ENCODE peak calls at places on chromosomes 16 and 17, in seven cellular contexts. B is fibroblast of lung, I is astrocyte of the spinal cord, U is erythroblast, H is heart right ventricle, R is RWPE1, L is AG10803. C is an unnamed sample.

GRCh38 chr16:49284962-49285361 is 3.3 kb upstream of the CBLN1 start:
- DNase-seq in L (no peak), H (no peak), I (no peak), U (no peak), R (no peak), B (no peak), C (no peak)

GRCh38 chr16:89691231-89691985 is 4.9 kb downstream of the CDK10 start:
- DNase-seq in R (no peak), H (no peak), B (no peak), L (no peak), U (no peak), I (no peak), C (no peak)

GRCh38 chr16:55372792-55373488 is 48.9 kb downstream of the IRX6 start:
- DNase-seq in I (no peak), U (no peak), L (peak), B (no peak), H (peak), R (no peak), C (peak)

GRCh38 chr16:57863434-57864160 is 61.3 kb upstream of the KIFC3 start:
- DNase-seq in U (peak), I (peak), R (peak), L (peak), B (peak), H (peak), C (peak)

GRCh38 chr16:73048292-73049050 is 543 bp upstream of the ZFHX3 start:
- DNase-seq in R (no peak), U (no peak), L (peak), H (peak), I (no peak), B (no peak), C (peak)

GRCh38 chr16:81740163-81740562 is 38.9 kb upstream of the PLCG2 start:
- DNase-seq in H (no peak), R (no peak), I (no peak), B (no peak), L (no peak), U (no peak), C (no peak)

GRCh38 chr16:76293980-76294690 is 16.9 kb downstream of the CNTNAP4 start:
- DNase-seq in B (no peak), I (peak), U (no peak), L (no peak), H (no peak), R (no peak), C (no peak)

GRCh38 chr16:13883266-13883665 is 36.7 kb upstream of the ERCC4 start:
- DNase-seq in I (no peak), R (no peak), L (no peak), U (no peak), B (peak), H (no peak), C (no peak)

GRCh38 chr17:60145006-60145935 is 4.5 kb upstream of the CA4 start:
- DNase-seq in L (no peak), H (no peak), U (no peak), R (no peak), B (no peak), I (no peak), C (no peak)

GRCh38 chr16:54821731-54822130 is 108.9 kb upstream of the IRX5 start:
- DNase-seq in I (peak), H (no peak), L (no peak), R (no peak), U (no peak), B (no peak), C (no peak)

GRCh38 chr17:69047368-69048263 is 13.1 kb downstream of the ABCA9 start:
- DNase-seq in B (peak), R (peak), L (peak), U (peak), H (peak), I (peak), C (peak)

GRCh38 chr17:13410874-13411273 is 190.9 kb downstream of the HS3ST3A1 start:
- DNase-seq in U (no peak), H (no peak), L (peak), R (no peak), B (no peak), I (peak), C (peak)

GRCh38 chr17:7379134-7379533 is 1.8 kb upstream of the TNK1 start:
- DNase-seq in L (no peak), U (no peak), R (no peak), H (no peak), I (no peak), B (no peak), C (no peak)

GRCh38 chr17:79840204-79840988 is 1.2 kb upstream of the CBX4 start:
- DNase-seq in L (peak), U (peak), H (peak), R (no peak), B (no peak), I (peak), C (peak)

C was measured in left ventricle myocardium superior.